ENCODE peak calls at places on chromosome 16, in five cellular contexts. Z is posterior cingulate gyrus; T is activated CD4-positive, alpha-beta T cell treated with anti-CD3 and anti-CD28 coated beads, Interleukin-2, amount 10 ng/mL, durations not matched to agents 7 days and 5 days; M is H54; A is A549. W is an unnamed sample.
A peak's percentile ranks its signal among the peaks of the same experiment; 100 is the strongest.

GRCh38 chr16:10827691-10828341 is 9.2 kb upstream of the TVP23A start:
- DNase-seq in Z (no peak), T (no peak), M (peak; percentile 73), A (no peak), W (no peak)

GRCh38 chr16:81238296-81239011 is at the start of gene BCO1:
- DNase-seq in Z (no peak), T (no peak), M (peak; percentile 8), A (peak; percentile 63), W (no peak)

GRCh38 chr16:73214825-73215481 is 167.0 kb upstream of the ZFHX3 start:
- DNase-seq in Z (no peak), T (no peak), M (no peak), A (no peak), W (no peak)

GRCh38 chr16:11164482-11165270 is 91.3 kb downstream of the SOCS1 start:
- DNase-seq in Z (no peak), T (no peak), M (no peak), A (no peak), W (no peak)

GRCh38 chr16:31079342-31079944 is 5.2 kb downstream of the ZNF646 start:
- DNase-seq in Z (no peak), T (no peak), M (no peak), A (no peak), W (no peak)

GRCh38 chr16:81204794-81205680 is 33.5 kb upstream of the BCO1 start:
- DNase-seq in Z (no peak), T (peak; percentile 63), M (peak; percentile 38), A (peak; percentile 61), W (peak; percentile 53)

GRCh38 chr16:28258571-28258970 is 33.8 kb upstream of the SBK1 start:
- DNase-seq in Z (peak; percentile 54), T (no peak), M (no peak), A (no peak), W (no peak)

GRCh38 chr16:72455743-72456659 is 284.0 kb upstream of the PMFBP1 start:
- DNase-seq in Z (no peak), T (no peak), M (no peak), A (no peak), W (peak; percentile 4)

GRCh38 chr16:29198231-29198630 is 208.3 kb downstream of the NPIPB11 start:
- DNase-seq in Z (no peak), T (no peak), M (no peak), A (no peak), W (no peak)

GRCh38 chr16:2252806-2253148 is 1.4 kb upstream of the ECI1 start:
- DNase-seq in Z (no peak), T (no peak), M (no peak), A (no peak), W (no peak)

GRCh38 chr16:1150511-1150982 is 2.4 kb upstream of the CACNA1H start:
- DNase-seq in Z (no peak), T (peak; percentile 15), M (no peak), A (peak; percentile 81), W (peak; percentile 17)

GRCh38 chr16:29029168-29029994 is 44.5 kb downstream of the LAT start:
- DNase-seq in Z (no peak), T (peak; percentile 47), M (peak; percentile 88), A (peak; percentile 81), W (peak; percentile 32)

W was measured in erythroblast.